ENCODE peak calls at places on chromosomes 5 and 9, in six cellular contexts. W is A673, G is H1, P is PC-9, I is GM23338, T is mammary epithelial cell. Z is an unnamed sample. For H3K4me1, the result is how much of the 10 kb centered on the place peaks cover.

GRCh38 chr5:145908206-145908945 is 28.0 kb upstream of the SH3RF2 start:
- DNase-seq in G (no peak), T (no peak), I (peak), W (no peak), P (no peak), Z (no peak)

GRCh38 chr9:113482341-113482740 is 18.8 kb downstream of the RGS3 start:
- DNase-seq in I (no peak), P (no peak), W (no peak), G (no peak), T (no peak), Z (no peak)

GRCh38 chr9:112333639-112334318 is 360 bp upstream of the PTBP3 start:
- DNase-seq in I (peak), W (peak), P (peak), T (peak), G (peak), Z (peak)

GRCh38 chr5:65796269-65796668 is 74.3 kb downstream of the NLN start:
- DNase-seq in G (no peak), I (no peak), P (no peak), W (no peak), T (peak), Z (no peak)

GRCh38 chr9:109132473-109133095 is 12.8 kb upstream of the TMEM245 start:
- DNase-seq in I (no peak), G (no peak), P (no peak), W (no peak), T (no peak), Z (no peak)

GRCh38 chr9:16171851-16172250 is 619.0 kb downstream of the CCDC171 start:
- DNase-seq in P (no peak), I (no peak), T (no peak), W (no peak), G (no peak), Z (no peak)

GRCh38 chr5:57341380-57341979 is 141.1 kb downstream of the ACTBL2 start:
- DNase-seq in P (no peak), T (no peak), I (no peak), W (no peak), G (no peak), Z (no peak)

GRCh38 chr5:132464155-132464939 is 26.2 kb downstream of the IRF1 start:
- DNase-seq in W (peak), G (no peak), I (peak), P (peak), T (peak), Z (no peak)

GRCh38 chr5:39024884-39025283 is 49.3 kb downstream of the RICTOR start:
- DNase-seq in W (no peak), G (no peak), T (peak), P (no peak), I (no peak), Z (no peak)

GRCh38 chr9:97853844-97854695 is 1.0 kb downstream of the FOXE1 start:
- DNase-seq in I (peak), W (peak), G (no peak), P (no peak), T (peak), Z (peak)
- TF ChIP-seq EZH2 in I (peak), W (peak), G (peak), P (no peak), T (peak), Z (peak)

GRCh38 chr5:67165524-67166459 is 30.8 kb downstream of the CD180 start:
- DNase-seq in W (peak), I (peak), P (no peak), T (peak), G (peak), Z (peak)
- TF ChIP-seq CTCF in W (peak), I (peak), P (no peak), T (peak), G (peak), Z (peak)

DNA sequence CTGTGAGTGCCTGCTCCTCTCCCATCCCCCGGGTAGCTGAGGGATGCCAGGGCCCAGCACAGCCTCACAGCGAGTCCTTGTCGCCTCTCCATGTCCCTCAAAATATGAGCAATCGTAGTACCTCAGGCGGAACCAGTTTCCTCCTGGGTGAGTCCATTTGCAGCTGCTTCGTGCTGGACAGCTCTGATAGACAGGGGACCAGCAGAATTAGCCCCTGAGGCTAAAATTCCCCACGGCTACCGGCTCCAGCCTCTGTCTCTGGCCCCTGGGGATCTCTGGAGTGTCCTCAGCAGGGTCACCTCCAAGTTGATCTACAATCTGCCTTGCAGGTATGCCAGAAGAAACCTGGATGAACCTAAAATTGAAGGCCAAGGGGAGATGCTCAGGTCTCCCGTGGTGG is 115.8 kb upstream of the FBXL7 start:
- DNase-seq in T (no peak), W (no peak), I (no peak), G (no peak), P (no peak), Z (no peak)
- H3K4me1 ChIP-seq in T (under half), W (under half), I (under half), G (under half), P (under half), Z (under half)

GRCh38 chr5:1883925-1884637 is 1.4 kb upstream of the IRX4 start:
- DNase-seq in G (no peak), I (peak), P (no peak), T (peak), W (no peak), Z (no peak)
- TF ChIP-seq EZH2 in G (no peak), I (peak), P (no peak), T (no peak), W (peak), Z (peak)

GRCh38 chr5:21823588-21823987 is 1029.6 kb downstream of the CDH12 start:
- DNase-seq in W (peak), G (no peak), I (no peak), P (no peak), T (peak), Z (peak)

GRCh38 chr5:21823076-21823574 is 1030.0 kb downstream of the CDH12 start:
- DNase-seq in W (no peak), G (no peak), P (no peak), I (no peak), T (no peak), Z (no peak)

GRCh38 chr5:21820527-21820926 is 1032.6 kb downstream of the CDH12 start:
- DNase-seq in P (no peak), G (no peak), I (no peak), W (peak), T (no peak), Z (no peak)

DNA sequence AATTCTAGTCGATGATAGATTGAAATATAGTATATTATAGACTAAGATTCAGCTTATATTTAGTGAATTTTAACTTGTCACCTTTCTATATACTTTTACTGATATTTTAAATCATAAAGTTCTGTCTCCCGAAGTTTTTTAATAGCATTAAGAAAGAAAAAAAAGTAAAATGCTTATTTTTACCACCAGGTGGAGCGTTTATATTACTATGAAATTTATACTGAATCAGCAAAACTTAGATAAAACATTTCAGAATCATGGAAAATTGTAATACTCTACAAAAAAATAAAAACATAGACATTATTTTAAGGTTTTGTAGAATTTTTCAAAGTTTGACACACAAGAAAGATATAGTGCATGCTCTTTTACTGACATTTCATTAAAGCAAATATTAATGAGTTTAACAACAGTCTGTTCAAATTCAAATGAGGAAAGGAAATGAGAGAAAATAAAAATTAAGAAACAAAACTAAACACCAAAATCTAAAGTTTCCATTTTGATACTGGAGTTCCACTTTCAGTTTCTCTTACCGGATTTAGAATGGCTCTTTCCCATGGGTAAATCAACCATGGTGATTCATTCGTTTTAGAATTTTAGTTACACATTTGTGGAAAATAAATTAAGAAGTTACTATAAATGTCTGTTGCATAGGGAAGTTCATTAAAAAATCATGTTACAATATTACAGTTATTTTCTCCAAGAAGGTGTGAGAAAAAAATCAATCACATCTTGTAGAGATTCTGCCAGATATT is 1035.3 kb downstream of the CDH12 start:
- DNase-seq in I (peak), W (peak), P (no peak), G (no peak), T (no peak), Z (no peak)
- TF ChIP-seq CTCF in I (peak), W (peak), P (peak), G (no peak), T (peak), Z (no peak)

GRCh38 chr5:124644138-124644537 is 102.3 kb downstream of the ZNF608 start:
- DNase-seq in I (no peak), W (no peak), P (no peak), G (no peak), T (no peak), Z (peak)

GRCh38 chr5:124644582-124644981 is 101.9 kb downstream of the ZNF608 start:
- DNase-seq in G (no peak), T (no peak), P (no peak), I (no peak), W (no peak), Z (no peak)

GRCh38 chr5:124642148-124642547 is 104.3 kb downstream of the ZNF608 start:
- DNase-seq in I (no peak), P (no peak), T (no peak), G (no peak), W (no peak), Z (no peak)

GRCh38 chr5:124641154-124641792 is 105.2 kb downstream of the ZNF608 start:
- DNase-seq in P (no peak), T (no peak), W (no peak), G (no peak), I (no peak), Z (no peak)

DNA sequence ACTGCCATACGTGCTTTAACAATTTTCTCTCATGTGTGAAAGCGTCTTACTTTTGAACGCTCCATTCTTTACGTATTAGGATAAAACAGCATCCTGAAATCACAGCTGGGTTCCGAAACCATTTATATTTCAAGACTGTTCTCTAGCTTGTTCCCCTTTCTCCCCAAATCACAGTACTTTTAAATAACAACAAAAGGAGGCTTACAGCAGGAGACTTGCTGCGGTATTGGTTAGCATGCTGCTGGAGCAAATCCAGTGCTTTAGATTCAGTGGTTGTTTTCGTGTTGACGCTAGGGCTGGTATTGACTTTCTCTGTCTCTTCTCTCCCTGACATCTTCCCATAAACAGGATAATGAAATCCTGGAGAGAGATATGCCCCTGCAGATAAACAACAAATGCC is 103.1 kb downstream of the ZNF608 start:
- DNase-seq in G (no peak), T (no peak), P (no peak), I (peak), W (no peak), Z (no peak)
- H3K4me1 ChIP-seq in G (under half), T (under half), P (under half), I (half or more), W (under half), Z (under half)

Z was measured in fibroblast of lung.